ENCODE peak calls at places on chromosome 3, in four cellular contexts. X is heart left ventricle, N is HepG2, Y is stomach. C is an unnamed sample. For H3K9me3, the result is how much of the 10 kb centered on the place peaks cover.

GRCh38 chr3:133475245-133476010 is 75.6 kb downstream of the BFSP2 start:
- DNase-seq in Y (no peak), X (no peak), N (no peak), C (peak)

GRCh38 chr3:111566844-111567243 is 24.8 kb downstream of the CD96 start:
- DNase-seq in X (no peak), N (no peak), Y (no peak), C (no peak)

GRCh38 chr3:187545391-187545790 is 124.8 kb downstream of the SST start:
- DNase-seq in X (no peak), Y (no peak), N (no peak), C (no peak)

GRCh38 chr3:119175869-119176756 is 2.7 kb downstream of the UPK1B start:
- DNase-seq in X (no peak), Y (peak), N (no peak), C (no peak)

GRCh38 chr3:55823829-55824228 is 336.7 kb upstream of the WNT5A start:
- DNase-seq in Y (no peak), N (no peak), X (no peak), C (no peak)

GRCh38 chr3:128736598-128736997 is 10.6 kb downstream of the RAB7A start:
- DNase-seq in Y (no peak), X (no peak), N (no peak), C (no peak)

GRCh38 chr3:4741404-4742307 is 237.6 kb upstream of the BHLHE40 start:
- DNase-seq in N (peak), X (peak), Y (peak), C (no peak)

GRCh38 chr3:184360834-184361531 is 422 bp downstream of the CLCN2 start:
- DNase-seq in X (no peak), Y (no peak), N (no peak), C (no peak)

GRCh38 chr3:8756671-8757070 is 12.7 kb downstream of the OXTR start:
- DNase-seq in X (no peak), N (no peak), Y (no peak), C (no peak)

GRCh38 chr3:13222891-13223573 is 149.8 kb upstream of the IQSEC1 start:
- DNase-seq in Y (no peak), N (no peak), X (no peak), C (no peak)

GRCh38 chr3:120496278-120496975 is 45.6 kb upstream of the FSTL1 start:
- DNase-seq in X (no peak), Y (no peak), N (no peak), C (no peak)

GRCh38 chr3:4271834-4272233 is 31.3 kb upstream of the SETMAR start:
- DNase-seq in X (no peak), N (peak), Y (no peak), C (no peak)

GRCh38 chr3:119912220-119912619 is 130.3 kb downstream of the NR1I2 start:
- DNase-seq in N (no peak), X (no peak), Y (no peak), C (no peak)

GRCh38 chr3:65642903-65643302 is 395.8 kb downstream of the MAGI1 start:
- DNase-seq in N (no peak), X (no peak), Y (no peak), C (no peak)

GRCh38 chr3:40588406-40588805 is 63.6 kb downstream of the ZNF621 start:
- DNase-seq in Y (no peak), N (peak), X (no peak), C (peak)

GRCh38 chr3:14118400-14119165 is 6.1 kb downstream of the CHCHD4 start:
- DNase-seq in N (peak), Y (no peak), X (no peak), C (no peak)

GRCh38 chr3:125078961-125079674 is 23.3 kb upstream of the HEG1 start:
- DNase-seq in N (no peak), X (no peak), Y (no peak), C (no peak)

GRCh38 chr3:194007598-194008337 is 128.2 kb upstream of the HES1 start:
- DNase-seq in Y (no peak), N (no peak), X (no peak), C (no peak)

GRCh38 chr3:123663977-123664376 is 79.1 kb upstream of the HACD2 start:
- DNase-seq in N (no peak), Y (no peak), X (no peak), C (no peak)

GRCh38 chr3:28322464-28322863 is 26.1 kb upstream of the ZCWPW2 start:
- DNase-seq in X (no peak), N (no peak), Y (no peak), C (no peak)

GRCh38 chr3:108218811-108219210 is 3.4 kb downstream of the IFT57 start:
- DNase-seq in N (no peak), Y (no peak), X (no peak), C (no peak)

GRCh38 chr3:8589880-8590556 is 54.6 kb downstream of the SSUH2 start:
- DNase-seq in X (no peak), Y (no peak), N (no peak), C (no peak)

GRCh38 chr3:193345431-193345830 is 33.1 kb downstream of the ATP13A5 start:
- DNase-seq in N (no peak), Y (no peak), X (no peak), C (no peak)

GRCh38 chr3:8499181-8499611 is 2.4 kb upstream of the LMCD1 start:
- DNase-seq in Y (peak), N (peak), X (peak), C (no peak)

GRCh38 chr3:69271098-69271497 is 114.8 kb downstream of the FRMD4B start:
- DNase-seq in Y (no peak), N (no peak), X (no peak), C (no peak)

GRCh38 chr3:153026026-153026425 is 136.0 kb upstream of the RAP2B start:
- DNase-seq in Y (no peak), N (peak), X (no peak), C (no peak)

GRCh38 chr3:56408761-56409196 is 59.5 kb downstream of the ERC2 start:
- DNase-seq in X (no peak), Y (no peak), N (no peak), C (no peak)

GRCh38 chr3:177811835-177812234 is 614.6 kb upstream of the TBL1XR1 start:
- DNase-seq in Y (no peak), N (no peak), X (no peak), C (no peak)

GRCh38 chr3:54374214-54374855 is 252.0 kb downstream of the CACNA2D3 start:
- DNase-seq in N (peak), X (no peak), Y (peak), C (peak)

GRCh38 chr3:169527539-169527938 is 136.0 kb downstream of the MECOM start:
- DNase-seq in Y (no peak), N (no peak), X (no peak), C (no peak)

GRCh38 chr3:115550285-115550741 is 73.0 kb upstream of the GAP43 start:
- DNase-seq in X (peak), N (peak), Y (no peak), C (no peak)

GRCh38 chr3:57784089-57784735 is 28.1 kb downstream of the SLMAP start:
- DNase-seq in Y (no peak), N (no peak), X (no peak), C (no peak)

GRCh38 chr3:186502138-186502941 is 41.8 kb downstream of the CRYGS start:
- DNase-seq in N (no peak), X (no peak), Y (no peak), C (no peak)

GRCh38 chr3:10289785-10290355 is 2.9 kb downstream of the GHRL start:
- DNase-seq in N (no peak), X (no peak), Y (no peak), C (peak)

GRCh38 chr3:10289077-10289476 is 3.7 kb downstream of the GHRL start:
- DNase-seq in X (no peak), N (no peak), Y (no peak), C (no peak)

GRCh38 chr3:10291139-10291500 is 1.6 kb downstream of the GHRL start:
- DNase-seq in Y (no peak), N (no peak), X (no peak), C (no peak)

GRCh38 chr3:10291641-10292040 is 1.1 kb downstream of the GHRL start:
- DNase-seq in X (no peak), N (no peak), Y (no peak), C (no peak)

DNA sequence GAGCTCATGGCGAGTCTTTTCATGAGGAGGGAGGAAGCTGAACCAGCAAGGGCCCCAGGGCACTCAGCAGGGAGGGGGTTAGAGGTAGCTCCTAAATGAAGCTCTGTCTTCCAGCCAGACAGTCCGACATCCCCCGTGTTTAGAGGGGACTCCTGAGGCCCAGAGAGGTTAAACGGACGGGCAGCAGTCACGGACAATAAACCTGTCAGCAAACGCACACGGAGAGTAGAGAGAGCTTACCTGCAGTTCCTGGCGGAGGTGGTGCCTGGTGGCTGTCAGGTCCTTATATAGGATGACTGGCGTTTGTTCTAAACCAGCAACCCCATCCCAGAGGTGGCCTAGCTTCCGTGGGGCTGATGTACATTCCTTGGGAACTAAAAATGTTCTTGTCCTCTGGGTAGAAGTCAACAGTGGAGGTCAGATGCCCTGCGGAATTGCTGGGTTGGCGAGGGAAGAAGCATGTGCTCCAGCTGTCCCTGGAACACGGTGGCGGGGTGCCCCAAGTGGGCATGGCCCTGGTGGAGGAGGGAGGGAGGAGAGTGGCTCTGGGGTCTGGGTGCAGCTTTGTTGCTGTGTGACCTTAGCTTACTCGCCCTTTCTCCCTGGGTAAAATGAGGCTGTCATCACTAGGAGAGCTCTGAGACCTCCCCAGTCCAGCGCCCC is 2.1 kb downstream of the GHRL start:
- DNase-seq in Y (no peak), N (no peak), X (no peak), C (no peak)
- H3K27ac ChIP-seq in Y (no peak), N (no peak), X (no peak), C (no peak)

DNA sequence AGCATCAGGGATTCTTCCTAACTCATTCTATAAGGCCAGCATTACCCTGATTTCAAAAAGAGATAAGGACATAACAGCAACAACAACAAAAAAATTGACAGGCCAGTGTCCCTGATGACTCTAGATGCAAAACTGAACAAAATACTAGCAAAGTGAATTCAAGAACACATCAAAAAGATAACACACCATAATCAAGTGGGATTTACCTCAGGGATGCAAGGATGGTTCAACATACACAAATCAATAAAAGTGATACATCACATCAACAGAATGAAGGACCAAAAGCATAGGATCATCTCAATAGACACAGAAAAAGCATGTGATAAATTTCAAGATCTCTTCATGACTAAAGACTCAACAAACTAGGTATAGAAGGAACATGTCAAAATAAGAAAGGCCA is 119.6 kb downstream of the STT3B start:
- DNase-seq in X (no peak), Y (no peak), N (no peak), C (no peak)
- H3K9me3 ChIP-seq in X (under half), Y (half or more), N (under half), C (under half)

DNA sequence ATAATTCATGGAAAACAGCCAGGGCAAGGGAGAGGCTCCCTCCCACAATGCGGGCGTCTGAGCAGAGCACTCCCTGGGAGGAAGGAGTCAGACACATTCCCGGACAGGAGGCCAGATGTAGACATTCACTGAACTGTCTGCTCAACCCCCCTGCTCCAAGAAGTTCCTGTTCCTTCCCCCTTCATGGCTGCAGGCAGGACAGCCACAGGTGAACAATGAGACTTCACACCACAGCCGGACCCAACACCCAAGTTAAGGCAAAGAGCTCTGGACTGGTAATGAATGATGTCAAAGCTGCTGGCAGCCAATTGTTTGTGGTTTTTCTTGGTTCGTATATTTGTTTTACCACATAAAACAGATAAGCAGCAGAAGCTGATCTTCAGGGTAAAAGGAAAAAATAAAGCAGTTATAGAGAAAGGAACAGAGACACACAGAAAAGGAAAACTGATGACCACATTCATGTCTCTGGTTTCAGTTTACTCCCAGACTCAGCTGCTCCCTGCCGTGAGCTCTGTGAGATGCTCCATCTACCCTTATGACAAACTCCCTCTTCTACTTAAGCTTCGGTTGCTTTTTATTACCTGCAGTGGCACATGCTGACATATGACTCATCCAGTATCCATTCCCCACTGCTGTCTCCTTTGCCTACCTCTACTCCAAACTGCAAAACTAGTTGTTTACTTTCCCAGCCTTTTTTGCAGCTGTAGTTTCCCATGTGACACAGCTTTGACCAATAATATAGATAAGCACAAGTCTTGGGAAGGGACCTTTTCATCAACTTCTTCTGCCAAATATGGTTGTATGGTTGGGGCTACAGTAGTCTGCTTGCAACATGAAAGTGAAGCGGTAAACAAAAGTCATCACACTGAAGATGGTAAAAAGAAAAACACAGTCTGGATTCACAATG is 33.1 kb downstream of the DZIP1L start:
- DNase-seq in X (no peak), N (peak), Y (peak), C (no peak)
- H3K27ac ChIP-seq in X (peak), N (no peak), Y (no peak), C (no peak)

GRCh38 chr3:126577256-126577655 is 18.5 kb upstream of the C3orf22 start:
- DNase-seq in N (no peak), Y (no peak), X (no peak), C (no peak)

GRCh38 chr3:126571078-126571477 is 12.3 kb upstream of the C3orf22 start:
- DNase-seq in Y (no peak), N (no peak), X (no peak), C (no peak)

GRCh38 chr3:126570103-126570541 is 11.4 kb upstream of the C3orf22 start:
- DNase-seq in Y (no peak), X (no peak), N (peak), C (no peak)

GRCh38 chr3:126572343-126572742 is 13.6 kb upstream of the C3orf22 start:
- DNase-seq in N (no peak), Y (no peak), X (no peak), C (no peak)

GRCh38 chr3:126573492-126574117 is 14.9 kb upstream of the C3orf22 start:
- DNase-seq in X (no peak), Y (peak), N (no peak), C (no peak)
- H3K9me3 ChIP-seq in X (under half), Y (under half), N (under half), C (under half)